ENCODE peak calls at places on chromosomes 2 and 18, in four cellular contexts. One of them, this sample, is unnamed.

GRCh38 chr2:28681216-28681981 is 70.2 kb upstream of the PPP1CB start:
- DNase-seq in pancreas: no peak
- DNase-seq in left ventricle myocardium inferior: no peak
- DNase-seq in left lung: no peak
- DNase-seq in this sample: no peak

GRCh38 chr2:168920504-168921157 is 19.5 kb downstream of the G6PC2 start:
- DNase-seq in left lung: no peak
- DNase-seq in pancreas: no peak
- DNase-seq in left ventricle myocardium inferior: no peak
- DNase-seq in this sample: no peak

GRCh38 chr2:183543731-183544130 is 419.5 kb downstream of the NUP35 start:
- DNase-seq in left ventricle myocardium inferior: no peak
- DNase-seq in pancreas: no peak
- DNase-seq in left lung: no peak
- DNase-seq in this sample: no peak

GRCh38 chr2:117686699-117687098 is 127.8 kb upstream of the DDX18 start:
- DNase-seq in left lung: no peak
- DNase-seq in pancreas: no peak
- DNase-seq in left ventricle myocardium inferior: no peak
- DNase-seq in this sample: no peak

GRCh38 chr2:217166241-217166640 is 306.4 kb upstream of the TNP1 start:
- DNase-seq in left ventricle myocardium inferior: no peak
- DNase-seq in left lung: no peak
- DNase-seq in pancreas: no peak
- DNase-seq in this sample: no peak

GRCh38 chr2:62014102-62014501 is 108.6 kb downstream of the COMMD1 start:
- DNase-seq in pancreas: no peak
- DNase-seq in left lung: no peak
- DNase-seq in left ventricle myocardium inferior: peak
- DNase-seq in this sample: peak

GRCh38 chr2:176136375-176137248 is 7.1 kb downstream of the HOXD8 start:
- DNase-seq in pancreas: peak
- DNase-seq in left ventricle myocardium inferior: no peak
- DNase-seq in left lung: peak
- DNase-seq in this sample: no peak

GRCh38 chr2:130854301-130854700 is 17.6 kb downstream of the ARHGEF4 start:
- DNase-seq in left lung: no peak
- DNase-seq in left ventricle myocardium inferior: no peak
- DNase-seq in pancreas: peak
- DNase-seq in this sample: no peak

GRCh38 chr2:72130671-72131360 is 16.8 kb downstream of the CYP26B1 start:
- DNase-seq in left ventricle myocardium inferior: no peak
- DNase-seq in left lung: peak
- DNase-seq in pancreas: no peak
- DNase-seq in this sample: peak

GRCh38 chr18:35407871-35408481 is 30.8 kb upstream of the ZNF396 start:
- DNase-seq in left lung: no peak
- DNase-seq in left ventricle myocardium inferior: no peak
- DNase-seq in pancreas: no peak
- DNase-seq in this sample: no peak

GRCh38 chr2:8267103-8267502 is 414.8 kb upstream of the ID2 start:
- DNase-seq in left ventricle myocardium inferior: no peak
- DNase-seq in left lung: no peak
- DNase-seq in pancreas: no peak
- DNase-seq in this sample: no peak

GRCh38 chr2:71348302-71348701 is 16.7 kb downstream of the ZNF638 start:
- DNase-seq in left ventricle myocardium inferior: no peak
- DNase-seq in pancreas: no peak
- DNase-seq in left lung: no peak
- DNase-seq in this sample: no peak

GRCh38 chr2:230930149-230930780 is 5.2 kb upstream of the GPR55 start:
- DNase-seq in left ventricle myocardium inferior: no peak
- DNase-seq in left lung: no peak
- DNase-seq in pancreas: no peak
- DNase-seq in this sample: peak

GRCh38 chr2:75221872-75222271 is 22.6 kb upstream of the TACR1 start:
- DNase-seq in left ventricle myocardium inferior: no peak
- DNase-seq in left lung: no peak
- DNase-seq in pancreas: no peak
- DNase-seq in this sample: no peak

GRCh38 chr2:119157850-119158511 is 570 bp downstream of the C1QL2 start:
- DNase-seq in pancreas: no peak
- DNase-seq in left ventricle myocardium inferior: no peak
- DNase-seq in left lung: no peak
- DNase-seq in this sample: no peak

GRCh38 chr2:28411166-28411755 is 18.6 kb downstream of the FOSL2 start:
- DNase-seq in pancreas: no peak
- DNase-seq in left lung: no peak
- DNase-seq in left ventricle myocardium inferior: no peak
- DNase-seq in this sample: no peak

GRCh38 chr2:10278029-10278762 is 24.5 kb upstream of the HPCAL1 start:
- DNase-seq in left ventricle myocardium inferior: peak
- DNase-seq in pancreas: peak
- DNase-seq in left lung: peak
- DNase-seq in this sample: no peak

GRCh38 chr2:85503611-85504433 is 35.1 kb upstream of the MAT2A start:
- DNase-seq in left lung: no peak
- DNase-seq in pancreas: no peak
- DNase-seq in left ventricle myocardium inferior: no peak
- DNase-seq in this sample: no peak

GRCh38 chr2:121694398-121695178 is 42.1 kb downstream of the NIFK start:
- DNase-seq in left lung: no peak
- DNase-seq in pancreas: no peak
- DNase-seq in left ventricle myocardium inferior: no peak
- DNase-seq in this sample: no peak

GRCh38 chr2:20596193-20596972 is 54.5 kb downstream of the HS1BP3 start:
- DNase-seq in left lung: no peak
- DNase-seq in left ventricle myocardium inferior: no peak
- DNase-seq in pancreas: no peak
- DNase-seq in this sample: peak

GRCh38 chr2:220513573-220514288 is 886.3 kb downstream of the SLC4A3 start:
- DNase-seq in left ventricle myocardium inferior: no peak
- DNase-seq in pancreas: no peak
- DNase-seq in left lung: no peak
- DNase-seq in this sample: no peak

GRCh38 chr2:227103583-227103982 is 60.4 kb downstream of the COL4A4 start:
- DNase-seq in pancreas: no peak
- DNase-seq in left lung: no peak
- DNase-seq in left ventricle myocardium inferior: no peak
- DNase-seq in this sample: no peak

GRCh38 chr18:1463981-1464380 is 559.3 kb downstream of the ADCYAP1 start:
- DNase-seq in pancreas: no peak
- DNase-seq in left lung: no peak
- DNase-seq in left ventricle myocardium inferior: no peak
- DNase-seq in this sample: no peak

GRCh38 chr2:196242131-196242620 is 70.8 kb upstream of the STK17B start:
- DNase-seq in left ventricle myocardium inferior: peak
- DNase-seq in left lung: peak
- DNase-seq in pancreas: no peak
- DNase-seq in this sample: no peak

GRCh38 chr2:148455791-148456190 is 188.8 kb upstream of the EPC2 start:
- DNase-seq in left lung: no peak
- DNase-seq in pancreas: no peak
- DNase-seq in left ventricle myocardium inferior: no peak
- DNase-seq in this sample: no peak

GRCh38 chr18:45321520-45321919 is 293.8 kb upstream of the SLC14A2 start:
- DNase-seq in left lung: no peak
- DNase-seq in left ventricle myocardium inferior: no peak
- DNase-seq in pancreas: no peak
- DNase-seq in this sample: no peak

GRCh38 chr2:54239427-54239826 is 16.6 kb downstream of the TSPYL6 start:
- DNase-seq in left lung: no peak
- DNase-seq in left ventricle myocardium inferior: no peak
- DNase-seq in pancreas: no peak
- DNase-seq in this sample: no peak

GRCh38 chr2:61811821-61812220 is 42.0 kb downstream of the FAM161A start:
- DNase-seq in pancreas: no peak
- DNase-seq in left lung: no peak
- DNase-seq in left ventricle myocardium inferior: no peak
- DNase-seq in this sample: no peak

GRCh38 chr2:40397720-40398119 is 54.2 kb downstream of the SLC8A1 start:
- DNase-seq in left ventricle myocardium inferior: no peak
- DNase-seq in pancreas: no peak
- DNase-seq in left lung: no peak
- DNase-seq in this sample: no peak

GRCh38 chr2:120556908-120557307 is 178.8 kb upstream of the GLI2 start:
- DNase-seq in pancreas: no peak
- DNase-seq in left lung: peak
- DNase-seq in left ventricle myocardium inferior: no peak
- DNase-seq in this sample: no peak

GRCh38 chr2:120367649-120368048 is 21.7 kb downstream of the INHBB start:
- DNase-seq in pancreas: peak
- DNase-seq in left lung: peak
- DNase-seq in left ventricle myocardium inferior: no peak
- DNase-seq in this sample: no peak

GRCh38 chr2:128512664-128513415 is 194.2 kb upstream of the HS6ST1 start:
- DNase-seq in left ventricle myocardium inferior: no peak
- DNase-seq in left lung: no peak
- DNase-seq in pancreas: no peak
- DNase-seq in this sample: no peak

GRCh38 chr2:226849349-226849748 is 13.5 kb downstream of the RHBDD1 start:
- DNase-seq in pancreas: no peak
- DNase-seq in left ventricle myocardium inferior: no peak
- DNase-seq in left lung: no peak
- DNase-seq in this sample: no peak

GRCh38 chr2:75607988-75608683 is 38.4 kb upstream of the MRPL19 start:
- DNase-seq in left lung: no peak
- DNase-seq in left ventricle myocardium inferior: no peak
- DNase-seq in pancreas: no peak
- DNase-seq in this sample: no peak

GRCh38 chr18:36697905-36698304 is 130.9 kb downstream of the TPGS2 start:
- DNase-seq in pancreas: no peak
- DNase-seq in left ventricle myocardium inferior: no peak
- DNase-seq in left lung: no peak
- DNase-seq in this sample: no peak

GRCh38 chr2:229342376-229342775 is 71.3 kb upstream of the PID1 start:
- DNase-seq in left lung: peak
- DNase-seq in pancreas: no peak
- DNase-seq in left ventricle myocardium inferior: peak
- DNase-seq in this sample: no peak

GRCh38 chr2:146602856-146603255 is 1242.0 kb upstream of the ACVR2A start:
- DNase-seq in left ventricle myocardium inferior: no peak
- DNase-seq in left lung: no peak
- DNase-seq in pancreas: no peak
- DNase-seq in this sample: no peak
- H3K27ac ChIP-seq in left ventricle myocardium inferior: no peak
- H3K27ac ChIP-seq in left lung: no peak
- H3K27ac ChIP-seq in pancreas: no peak
- H3K27ac ChIP-seq in this sample: no peak

DNA sequence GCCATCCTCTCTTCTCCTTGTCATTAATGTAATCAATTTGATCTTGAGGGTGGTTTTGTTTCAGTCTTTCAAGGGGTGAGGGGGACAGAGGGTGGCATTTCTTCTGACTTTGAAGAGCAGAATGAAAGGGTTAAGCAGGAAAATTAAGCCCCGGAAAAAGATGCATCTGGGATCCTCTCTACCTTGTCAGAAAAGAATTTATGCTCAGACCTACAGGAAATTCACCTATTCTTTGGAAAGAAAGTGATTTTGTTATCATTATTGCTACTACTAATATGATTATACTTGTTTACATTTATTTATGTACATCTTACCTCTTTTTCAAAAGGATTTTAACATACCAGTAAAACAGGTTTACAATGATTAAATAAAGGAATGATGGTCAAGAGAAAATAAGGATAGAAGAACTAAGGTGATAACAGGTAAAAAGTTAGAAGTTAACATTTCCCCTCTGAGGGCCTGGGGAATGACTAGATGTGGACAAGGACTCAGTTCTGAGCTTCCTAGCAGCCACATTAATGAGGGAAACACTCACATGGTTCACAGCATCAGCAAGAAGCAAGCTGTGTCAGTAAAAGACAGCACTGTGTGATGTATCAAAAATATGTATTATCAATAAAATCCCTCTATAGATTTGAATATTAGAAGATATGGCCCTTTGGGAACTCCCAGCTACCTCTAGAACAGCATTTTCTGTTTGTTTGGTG is 151.4 kb downstream of the MYCN start:
- DNase-seq in pancreas: no peak
- DNase-seq in left lung: no peak
- DNase-seq in left ventricle myocardium inferior: no peak
- DNase-seq in this sample: no peak
- H3K4me3 ChIP-seq in pancreas: no peak
- H3K4me3 ChIP-seq in left lung: no peak
- H3K4me3 ChIP-seq in left ventricle myocardium inferior: no peak
- H3K4me3 ChIP-seq in this sample: no peak

GRCh38 chr2:155715705-155716104 is 616.8 kb downstream of the NR4A2 start:
- DNase-seq in left ventricle myocardium inferior: no peak
- DNase-seq in left lung: no peak
- DNase-seq in pancreas: no peak
- DNase-seq in this sample: no peak

DNA sequence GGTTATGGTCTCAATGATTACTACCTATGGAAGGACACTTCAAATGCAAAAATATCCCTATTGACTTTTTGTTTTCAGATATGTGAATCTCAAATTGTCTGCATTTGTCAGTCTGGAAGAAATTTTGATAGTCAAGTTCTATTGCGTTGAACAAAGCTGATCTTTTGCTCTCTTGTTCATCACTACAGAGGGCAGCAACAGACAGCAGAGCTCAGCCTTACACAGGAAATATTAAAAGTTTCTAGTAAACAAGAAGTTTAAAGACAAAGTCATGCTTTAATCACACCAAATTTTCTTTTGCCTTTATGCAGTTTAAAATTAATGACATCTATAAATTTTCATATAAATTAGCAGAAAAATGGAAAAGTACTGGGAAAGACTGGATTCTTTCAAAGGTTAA is 617.5 kb downstream of the NR4A2 start:
- DNase-seq in left lung: no peak
- DNase-seq in pancreas: no peak
- DNase-seq in left ventricle myocardium inferior: no peak
- DNase-seq in this sample: no peak
- TF ChIP-seq CTCF in left lung: no peak
- TF ChIP-seq CTCF in pancreas: no peak
- TF ChIP-seq CTCF in left ventricle myocardium inferior: no peak
- TF ChIP-seq CTCF in this sample: no peak

GRCh38 chr2:18599509-18600254 is 10.3 kb upstream of the NT5C1B start:
- DNase-seq in left lung: no peak
- DNase-seq in pancreas: no peak
- DNase-seq in left ventricle myocardium inferior: no peak
- DNase-seq in this sample: no peak
- H3K27ac ChIP-seq in left lung: no peak
- H3K27ac ChIP-seq in pancreas: no peak
- H3K27ac ChIP-seq in left ventricle myocardium inferior: peak
- H3K27ac ChIP-seq in this sample: peak